ENCODE peak calls at places on chromosome 10, in five cellular contexts. T, F, L, I and M are unnamed samples.

GRCh38 chr10:121498071-121498470 is 100.2 kb downstream of the FGFR2 start:
- DNase-seq in L (no peak), I (no peak), F (peak), T (no peak), M (no peak)

GRCh38 chr10:102773320-102773719 is 29.6 kb downstream of the WBP1L start:
- DNase-seq in I (no peak), F (no peak), T (no peak), L (no peak), M (no peak)

GRCh38 chr10:3740157-3740871 is 44.7 kb downstream of the KLF6 start:
- DNase-seq in I (peak), T (no peak), F (no peak), L (no peak), M (no peak)

GRCh38 chr10:34890931-34891330 is 75.8 kb upstream of the PARD3 start:
- DNase-seq in L (no peak), I (peak), F (no peak), T (no peak), M (no peak)

GRCh38 chr10:6580279-6581029 is 378 bp upstream of the PRKCQ start:
- DNase-seq in T (peak), L (peak), I (peak), F (peak), M (no peak)

GRCh38 chr10:35913628-35914027 is 271.5 kb upstream of the FZD8 start:
- DNase-seq in T (no peak), I (peak), L (no peak), F (no peak), M (no peak)

GRCh38 chr10:34627331-34627730 is 187.8 kb downstream of the PARD3 start:
- DNase-seq in F (no peak), T (no peak), I (no peak), L (no peak), M (no peak)

GRCh38 chr10:88473989-88474883 is 108.9 kb downstream of the RNLS start:
- DNase-seq in T (no peak), I (no peak), F (peak), L (peak), M (no peak)

GRCh38 chr10:51960494-51960895 is 261.1 kb upstream of the CSTF2T start:
- DNase-seq in T (no peak), L (no peak), I (peak), F (peak), M (no peak)

GRCh38 chr10:85623758-85624157 is 742.8 kb downstream of the GRID1 start:
- DNase-seq in F (no peak), L (no peak), I (no peak), T (no peak), M (no peak)

GRCh38 chr10:7432884-7433726 is 22.3 kb upstream of the SFMBT2 start:
- DNase-seq in T (no peak), F (peak), L (no peak), I (peak), M (no peak)

GRCh38 chr10:34884272-34884952 is 69.3 kb upstream of the PARD3 start:
- DNase-seq in F (no peak), I (no peak), L (no peak), T (no peak), M (no peak)

GRCh38 chr10:9596368-9596920 is 1421.2 kb upstream of the CELF2 start:
- DNase-seq in T (no peak), F (no peak), I (peak), L (no peak), M (no peak)

GRCh38 chr10:113225364-113225763 is 275.3 kb downstream of the TCF7L2 start:
- DNase-seq in L (no peak), T (no peak), I (no peak), F (no peak), M (no peak)

GRCh38 chr10:30219977-30220751 is 128.9 kb downstream of the MTPAP start:
- DNase-seq in F (no peak), L (no peak), I (peak), T (no peak), M (no peak)

GRCh38 chr10:123991622-123992570 is 100.3 kb upstream of the CPXM2 start:
- DNase-seq in I (no peak), T (no peak), L (no peak), F (no peak), M (no peak)

GRCh38 chr10:47167591-47167990 is 132.4 kb upstream of the GDF10 start:
- DNase-seq in T (no peak), I (no peak), F (no peak), L (no peak), M (no peak)

GRCh38 chr10:16518822-16519221 is 2.9 kb downstream of the C1QL3 start:
- DNase-seq in F (peak), T (no peak), I (no peak), L (no peak), M (no peak)

GRCh38 chr10:3123571-3124411 is 48.8 kb downstream of the PITRM1 start:
- DNase-seq in F (no peak), T (no peak), I (no peak), L (no peak), M (no peak)

GRCh38 chr10:9681655-9682054 is 1336.0 kb upstream of the CELF2 start:
- DNase-seq in I (no peak), T (no peak), L (no peak), F (peak), M (no peak)

GRCh38 chr10:118868618-118869017 is 113.8 kb upstream of the CACUL1 start:
- DNase-seq in F (no peak), T (no peak), L (no peak), I (no peak), M (no peak)

GRCh38 chr10:84310470-84310869 is 17.9 kb upstream of the CCSER2 start:
- DNase-seq in F (no peak), I (no peak), L (no peak), T (no peak), M (no peak)

GRCh38 chr10:43257210-43258031 is 9.4 kb downstream of the RASGEF1A start:
- DNase-seq in T (no peak), F (no peak), L (no peak), I (no peak), M (no peak)

GRCh38 chr10:45261243-45261775 is 54.1 kb downstream of the OR13A1 start:
- DNase-seq in F (no peak), I (no peak), L (no peak), T (no peak), M (no peak)

GRCh38 chr10:29130190-29130673 is 158.6 kb upstream of the LYZL1 start:
- DNase-seq in L (no peak), I (peak), F (peak), T (no peak), M (no peak)

GRCh38 chr10:77332256-77332655 is 305.4 kb downstream of the KCNMA1 start:
- DNase-seq in L (no peak), T (no peak), F (no peak), I (no peak), M (no peak)

GRCh38 chr10:104548090-104548489 is 93.0 kb upstream of the SORCS3 start:
- DNase-seq in F (peak), L (no peak), I (no peak), T (no peak), M (no peak)

GRCh38 chr10:97546441-97547340 is 25.9 kb upstream of the ANKRD2 start:
- DNase-seq in T (no peak), F (no peak), I (peak), L (no peak), M (no peak)

GRCh38 chr10:85650791-85651506 is 715.6 kb downstream of the GRID1 start:
- DNase-seq in L (no peak), F (no peak), T (no peak), I (no peak), M (no peak)

GRCh38 chr10:126576336-126576735 is 94.2 kb downstream of the C10orf90 start:
- DNase-seq in I (no peak), T (no peak), F (no peak), L (no peak), M (no peak)

GRCh38 chr10:31876616-31877352 is 51.8 kb downstream of the ARHGAP12 start:
- DNase-seq in T (no peak), L (no peak), I (no peak), F (no peak), M (no peak)
- H3K27ac ChIP-seq in T (no peak), L (peak), I (no peak), F (peak), M (peak)

GRCh38 chr10:31601136-31601535 is 282.1 kb downstream of the ZEB1 start:
- DNase-seq in T (no peak), I (no peak), L (no peak), F (no peak), M (no peak)

GRCh38 chr10:31604141-31604540 is 285.1 kb downstream of the ZEB1 start:
- DNase-seq in L (no peak), F (peak), T (peak), I (no peak), M (no peak)

GRCh38 chr10:31604646-31605170 is 285.7 kb downstream of the ZEB1 start:
- DNase-seq in F (no peak), L (no peak), I (no peak), T (no peak), M (no peak)

GRCh38 chr10:31603245-31604087 is 284.4 kb downstream of the ZEB1 start:
- DNase-seq in F (peak), L (peak), I (peak), T (peak), M (no peak)

DNA sequence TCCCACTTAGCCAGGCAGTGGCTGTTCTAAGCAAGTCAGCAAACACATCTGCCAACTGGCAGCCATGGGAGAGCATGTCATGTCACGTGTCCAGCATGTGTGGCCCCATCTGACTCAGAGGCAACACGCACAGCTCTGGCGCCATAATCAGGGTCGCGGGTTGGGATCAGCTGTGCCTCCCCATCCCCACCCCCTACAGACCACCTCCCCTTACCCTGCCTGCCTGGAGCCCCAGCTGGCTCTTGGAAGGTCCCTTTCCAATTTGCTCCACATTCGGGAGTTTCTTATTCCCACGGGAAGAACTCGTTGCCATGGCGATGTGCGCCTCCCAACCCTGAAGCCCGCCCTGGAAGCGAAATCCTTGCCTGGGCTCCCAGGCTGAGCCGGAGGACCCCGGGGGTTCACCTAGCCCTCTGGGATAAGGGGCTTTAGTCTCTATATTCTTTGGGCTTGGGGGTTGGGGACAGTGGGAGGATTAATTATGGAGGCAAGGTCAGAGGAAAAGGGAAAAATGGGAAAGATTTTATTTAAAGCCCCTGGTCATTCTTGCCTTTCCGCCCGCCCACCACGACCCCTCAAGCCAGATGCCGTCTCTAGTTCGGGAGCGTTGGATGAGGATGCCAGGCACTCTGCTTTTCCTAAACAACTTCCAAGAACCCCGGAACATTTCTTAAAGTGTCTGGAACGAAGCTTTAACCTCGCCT is 283.7 kb downstream of the ZEB1 start:
- DNase-seq in F (peak), T (peak), I (peak), L (peak), M (no peak)
- TF ChIP-seq POLR2AphosphoS5 in F (no peak), T (peak), I (no peak), L (peak), M (no peak)

GRCh38 chr10:1058017-1058416 is 1.8 kb downstream of the WDR37 start:
- DNase-seq in L (no peak), T (no peak), F (no peak), I (no peak), M (no peak)
- H3K27ac ChIP-seq in L (no peak), T (no peak), F (no peak), I (no peak), M (no peak)

GRCh38 chr10:21749788-21750187 is 215.8 kb downstream of the MLLT10 start:
- DNase-seq in I (no peak), F (no peak), L (no peak), T (no peak), M (no peak)

GRCh38 chr10:21751341-21752310 is 217.6 kb downstream of the MLLT10 start:
- DNase-seq in T (no peak), F (peak), L (no peak), I (no peak), M (no peak)

GRCh38 chr10:21747809-21748208 is 213.8 kb downstream of the MLLT10 start:
- DNase-seq in L (no peak), I (no peak), F (no peak), T (no peak), M (no peak)

GRCh38 chr10:21753497-21754270 is 219.7 kb downstream of the MLLT10 start:
- DNase-seq in L (no peak), T (no peak), I (no peak), F (no peak), M (no peak)

DNA sequence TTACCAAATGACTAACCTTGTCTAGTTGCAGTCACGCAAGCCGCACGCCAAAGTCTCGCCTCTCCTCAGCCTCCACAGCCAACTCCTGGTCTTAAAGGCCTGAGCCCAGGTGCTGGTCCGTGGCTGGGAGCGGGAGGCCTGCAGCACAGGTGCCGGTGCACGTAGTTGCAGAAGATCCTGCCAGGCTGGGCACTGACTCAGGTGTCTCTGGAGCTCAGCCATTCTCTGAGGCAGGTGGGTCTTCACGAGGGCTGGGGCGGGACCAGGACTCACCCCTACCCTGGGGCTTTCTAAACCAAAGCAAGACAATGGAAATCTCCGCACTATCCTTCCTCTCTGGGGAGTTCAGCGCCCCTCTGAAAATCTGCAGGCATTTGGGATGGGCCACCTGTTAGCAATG is 216.4 kb downstream of the MLLT10 start:
- DNase-seq in L (no peak), I (no peak), T (no peak), F (peak), M (no peak)
- TF ChIP-seq POLR2AphosphoS5 in L (no peak), I (no peak), T (no peak), F (no peak), M (no peak)

GRCh38 chr10:65394898-65395297 is 1530.9 kb upstream of the LRRTM3 start:
- DNase-seq in L (no peak), F (no peak), T (no peak), I (peak), M (no peak)

GRCh38 chr10:65396997-65397396 is 1528.8 kb upstream of the LRRTM3 start:
- DNase-seq in T (no peak), I (no peak), L (no peak), F (no peak), M (no peak)
- H3K27ac ChIP-seq in T (no peak), I (no peak), L (no peak), F (no peak), M (no peak)

GRCh38 chr10:100562806-100563293 is 27.1 kb downstream of the HIF1AN start:
- DNase-seq in I (no peak), F (peak), L (no peak), T (no peak), M (no peak)

GRCh38 chr10:100562008-100562672 is 26.4 kb downstream of the HIF1AN start:
- DNase-seq in I (peak), T (peak), L (peak), F (peak), M (no peak)

GRCh38 chr10:100565206-100565985 is 29.7 kb downstream of the HIF1AN start:
- DNase-seq in L (no peak), T (no peak), F (no peak), I (no peak), M (no peak)

GRCh38 chr10:100560248-100560647 is 24.5 kb downstream of the HIF1AN start:
- DNase-seq in F (no peak), L (no peak), T (no peak), I (no peak), M (no peak)

GRCh38 chr10:100561005-100561404 is 25.3 kb downstream of the HIF1AN start:
- DNase-seq in L (no peak), I (no peak), T (no peak), F (no peak), M (no peak)
- TF ChIP-seq POLR2AphosphoS5 in L (no peak), I (no peak), T (no peak), F (no peak), M (no peak)